ENCODE peak calls at places on chromosomes 7 and 10, in ten cellular contexts. F is suprapubic skin, J is neural progenitor cell, C is adrenal gland, Y is sigmoid colon, K is IMR-90, R is aorta, Z is right lobe of liver, I is tibial nerve, U is ascending aorta. X is an unnamed sample. For H3K4me1 and H3K9me3, the result is how much of the 10 kb centered on the place peaks cover.

GRCh38 chr10:63247771-63248170 is 114.6 kb downstream of the NRBF2 start:
- DNase-seq in F (no peak), J (no peak), C (no peak), Y (no peak), K (peak), R (no peak), Z (no peak), I (no peak), U (no peak), X (no peak)

GRCh38 chr10:18202600-18203150 is 62.5 kb downstream of the CACNB2 start:
- DNase-seq in F (no peak), J (no peak), C (no peak), Y (no peak), K (peak), R (no peak), Z (no peak), I (no peak), U (no peak), X (no peak)

GRCh38 chr10:22250897-22251605 is 33.2 kb upstream of the EBLN1 start:
- DNase-seq in F (no peak), J (no peak), C (no peak), Y (no peak), K (no peak), R (no peak), Z (no peak), I (no peak), U (no peak), X (no peak)

GRCh38 chr10:132467464-132468149 is 70.0 kb upstream of the INPP5A start:
- DNase-seq in F (no peak), J (no peak), C (no peak), Y (no peak), K (no peak), R (peak), Z (peak), I (no peak), U (no peak), X (peak)

GRCh38 chr7:91759205-91759863 is 121.2 kb downstream of the MTERF1 start:
- DNase-seq in F (no peak), J (peak), C (no peak), Y (no peak), K (no peak), R (no peak), Z (peak), I (no peak), U (no peak), X (no peak)

GRCh38 chr7:133365892-133366291 is 113.0 kb downstream of the EXOC4 start:
- DNase-seq in F (no peak), J (no peak), C (no peak), Y (no peak), K (peak), R (no peak), Z (no peak), I (no peak), U (no peak), X (no peak)

GRCh38 chr7:84780158-84781124 is 406.4 kb downstream of the SEMA3D start:
- DNase-seq in F (no peak), J (no peak), C (no peak), Y (no peak), K (no peak), R (peak), Z (no peak), I (no peak), U (no peak), X (peak)

GRCh38 chr7:141979611-141980010 is 6.0 kb upstream of the TAS2R38 start:
- DNase-seq in F (no peak), J (no peak), C (no peak), Y (no peak), K (no peak), R (no peak), Z (no peak), I (no peak), U (no peak), X (no peak)

GRCh38 chr10:23780331-23780730 is 341.5 kb downstream of the OTUD1 start:
- DNase-seq in F (no peak), J (no peak), C (no peak), Y (no peak), K (no peak), R (no peak), Z (no peak), I (no peak), U (no peak), X (no peak)

GRCh38 chr10:36717118-36717517 is 408.3 kb upstream of the ANKRD30A start:
- DNase-seq in F (no peak), J (no peak), C (no peak), Y (no peak), K (peak), R (no peak), Z (no peak), I (no peak), U (no peak), X (no peak)

GRCh38 chr10:44064987-44065787 is 319.7 kb downstream of the CXCL12 start:
- DNase-seq in F (no peak), J (no peak), C (no peak), Y (no peak), K (no peak), R (no peak), Z (no peak), I (no peak), U (no peak), X (no peak)

GRCh38 chr7:75536940-75537538 is 44.9 kb downstream of the SPDYE5 start:
- DNase-seq in F (peak), J (no peak), C (no peak), Y (peak), K (no peak), R (peak), Z (no peak), I (no peak), U (no peak), X (no peak)

GRCh38 chr7:3134715-3135114 is 91.0 kb upstream of the CARD11 start:
- DNase-seq in F (no peak), J (no peak), C (no peak), Y (no peak), K (no peak), R (no peak), Z (no peak), I (no peak), U (no peak), X (no peak)

GRCh38 chr7:28419717-28420116 is 7.4 kb downstream of the CREB5 start:
- DNase-seq in F (no peak), J (no peak), C (no peak), Y (peak), K (peak), R (no peak), Z (no peak), I (no peak), U (peak), X (no peak)

GRCh38 chr10:91590142-91590903 is 42.5 kb downstream of the PPP1R3C start:
- DNase-seq in F (no peak), J (no peak), C (peak), Y (peak), K (peak), R (peak), Z (no peak), I (peak), U (peak), X (peak)

GRCh38 chr10:46226232-46226631 is 60.6 kb upstream of the ANTXRL start:
- DNase-seq in F (peak), J (no peak), C (no peak), Y (no peak), K (no peak), R (no peak), Z (no peak), I (no peak), U (no peak), X (no peak)

GRCh38 chr7:95457947-95458346 is 23.1 kb upstream of the PON2 start:
- DNase-seq in F (no peak), J (no peak), C (no peak), Y (no peak), K (no peak), R (no peak), Z (no peak), I (no peak), U (no peak), X (no peak)

GRCh38 chr7:1975581-1975980 is 257.2 kb downstream of the MAD1L1 start:
- DNase-seq in F (no peak), J (no peak), C (no peak), Y (no peak), K (no peak), R (peak), Z (no peak), I (no peak), U (no peak), X (peak)

GRCh38 chr10:43390791-43391190 is 18.2 kb downstream of the HNRNPF start:
- DNase-seq in F (peak), J (peak), C (peak), Y (peak), K (peak), R (no peak), Z (no peak), I (no peak), U (no peak), X (no peak)

GRCh38 chr7:37027104-37027503 is 302.8 kb upstream of the AOAH start:
- DNase-seq in F (no peak), J (no peak), C (no peak), Y (no peak), K (no peak), R (no peak), Z (no peak), I (no peak), U (no peak), X (no peak)

GRCh38 chr7:30184804-30185487 is 50.2 kb downstream of the MTURN start:
- DNase-seq in F (no peak), J (no peak), C (peak), Y (peak), K (no peak), R (no peak), Z (no peak), I (no peak), U (peak), X (peak)

GRCh38 chr7:15446722-15447121 is 115.1 kb downstream of the AGMO start:
- DNase-seq in F (no peak), J (no peak), C (no peak), Y (no peak), K (no peak), R (no peak), Z (no peak), I (no peak), U (no peak), X (no peak)

GRCh38 chr7:15457959-15458955 is 103.6 kb downstream of the AGMO start:
- DNase-seq in F (no peak), J (no peak), C (no peak), Y (no peak), K (no peak), R (no peak), Z (no peak), I (no peak), U (no peak), X (no peak)

DNA sequence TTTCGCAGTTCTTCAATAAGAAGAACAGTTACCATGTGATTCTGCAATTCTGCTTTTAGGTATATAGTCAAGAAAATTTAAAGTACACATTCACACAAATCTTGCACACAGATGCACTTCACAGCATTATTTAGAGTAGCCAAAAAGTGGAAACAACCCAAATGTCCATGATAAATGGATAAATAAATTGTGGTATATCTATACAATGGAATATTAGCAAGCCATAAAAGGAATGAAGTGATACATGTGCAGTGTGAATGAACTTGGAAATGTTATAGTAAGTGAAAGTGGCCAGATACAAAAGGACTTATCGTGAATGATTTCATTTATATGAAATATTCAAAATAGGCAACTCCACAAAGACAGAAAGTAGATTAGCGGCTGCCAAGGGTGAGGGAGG is 109.1 kb downstream of the AGMO start:
- DNase-seq in F (no peak), J (no peak), C (no peak), Y (no peak), K (no peak), R (no peak), Z (no peak), I (no peak), U (no peak), X (no peak)
- H3K4me1 ChIP-seq in F (under half), J (under half), C (under half), Y (under half), K (under half), R (under half), Z (under half), I (under half), U (under half), X (under half)

GRCh38 chr7:42543953-42544352 is 306.9 kb upstream of the GLI3 start:
- DNase-seq in F (no peak), J (no peak), C (no peak), Y (no peak), K (no peak), R (no peak), Z (no peak), I (no peak), U (no peak), X (no peak)
- H3K9me3 ChIP-seq in F (under half), J (under half), C (under half), Y (under half), K (under half), R (under half), Z (under half), I (under half), U (under half), X (under half)

GRCh38 chr7:511476-512145 is 8.0 kb downstream of the PDGFA start:
- DNase-seq in F (no peak), J (no peak), C (no peak), Y (peak), K (no peak), R (peak), Z (peak), I (no peak), U (no peak), X (peak)

GRCh38 chr7:512541-513311 is 6.9 kb downstream of the PDGFA start:
- DNase-seq in F (no peak), J (no peak), C (no peak), Y (no peak), K (no peak), R (peak), Z (no peak), I (no peak), U (no peak), X (no peak)

GRCh38 chr7:510782-511281 is 8.8 kb downstream of the PDGFA start:
- DNase-seq in F (no peak), J (no peak), C (no peak), Y (peak), K (no peak), R (peak), Z (peak), I (no peak), U (no peak), X (peak)

GRCh38 chr7:513521-514166 is 6.0 kb downstream of the PDGFA start:
- DNase-seq in F (no peak), J (no peak), C (no peak), Y (no peak), K (peak), R (no peak), Z (no peak), I (no peak), U (no peak), X (no peak)

DNA sequence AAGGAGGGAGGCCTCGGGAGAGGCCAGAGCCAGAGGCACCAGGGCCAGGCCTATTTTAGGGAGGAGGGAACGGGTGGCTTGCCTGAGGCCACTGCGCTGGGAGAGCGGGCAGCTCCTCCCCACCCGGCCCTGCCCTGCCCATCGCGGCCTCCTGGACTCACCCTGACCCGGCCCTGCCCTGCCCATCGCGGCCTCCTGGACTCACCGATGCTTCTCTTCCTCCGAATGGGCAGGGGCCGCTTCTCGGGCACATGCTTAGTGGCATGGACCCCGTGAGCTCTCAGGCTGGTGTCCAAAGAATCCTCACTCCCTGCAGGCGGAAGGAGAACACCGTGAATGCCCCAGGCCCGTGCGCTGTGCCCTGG is 7.5 kb downstream of the PDGFA start:
- DNase-seq in F (no peak), J (no peak), C (no peak), Y (no peak), K (no peak), R (peak), Z (no peak), I (no peak), U (no peak), X (peak)
- H3K4me1 ChIP-seq in F (half or more), J (under half), C (under half), Y (under half), K (under half), R (under half), Z (under half), I (under half), U (half or more), X (under half)

GRCh38 chr10:130576427-130576826 is 440.2 kb downstream of the GLRX3 start:
- DNase-seq in F (no peak), J (no peak), C (no peak), Y (no peak), K (no peak), R (no peak), Z (no peak), I (no peak), U (no peak), X (no peak)

GRCh38 chr10:130577039-130577438 is 440.8 kb downstream of the GLRX3 start:
- DNase-seq in F (no peak), J (no peak), C (no peak), Y (no peak), K (no peak), R (no peak), Z (no peak), I (no peak), U (no peak), X (no peak)

GRCh38 chr10:130573446-130573845 is 437.3 kb downstream of the GLRX3 start:
- DNase-seq in F (no peak), J (no peak), C (no peak), Y (no peak), K (no peak), R (no peak), Z (no peak), I (no peak), U (no peak), X (no peak)

GRCh38 chr10:130578532-130579289 is 442.5 kb downstream of the GLRX3 start:
- DNase-seq in F (no peak), J (no peak), C (no peak), Y (no peak), K (no peak), R (no peak), Z (no peak), I (no peak), U (no peak), X (no peak)

DNA sequence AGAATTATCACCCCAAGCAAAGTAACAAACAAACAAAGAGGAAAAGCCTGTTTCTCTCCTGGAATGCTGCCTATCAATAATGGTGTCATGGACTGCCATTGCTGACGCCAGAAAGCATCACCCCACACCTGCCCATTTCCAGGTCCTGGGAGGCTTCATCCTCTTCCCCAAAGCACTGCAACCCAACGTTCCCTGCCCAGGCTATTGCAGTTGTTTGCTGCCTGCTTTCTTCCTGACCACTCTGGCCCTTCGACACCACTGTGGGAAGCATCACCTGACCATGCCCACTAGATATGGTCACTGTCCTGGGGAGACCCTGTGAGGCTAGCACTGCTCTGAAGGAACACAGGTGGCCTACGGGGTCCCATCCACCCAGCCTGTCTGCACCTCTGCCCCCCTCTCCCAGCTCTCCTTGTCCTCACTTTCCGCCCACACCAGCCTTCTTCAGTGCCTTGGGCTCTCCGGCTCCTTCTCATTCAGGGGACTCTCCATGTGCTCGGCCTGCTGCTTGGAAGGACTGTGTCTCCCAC is 439.6 kb downstream of the GLRX3 start:
- DNase-seq in F (no peak), J (no peak), C (no peak), Y (no peak), K (no peak), R (no peak), Z (no peak), I (no peak), U (no peak), X (no peak)
- H3K9me3 ChIP-seq in F (under half), J (under half), C (under half), Y (under half), K (under half), R (under half), Z (under half), I (under half), U (under half), X (under half)

GRCh38 chr10:6215241-6215640 is 12.5 kb downstream of the PFKFB3 start:
- DNase-seq in F (no peak), J (no peak), C (no peak), Y (no peak), K (no peak), R (no peak), Z (no peak), I (no peak), U (no peak), X (no peak)
- H3K4me1 ChIP-seq in F (under half), J (under half), C (under half), Y (under half), K (under half), R (under half), Z (under half), I (under half), U (under half), X (under half)

DNA sequence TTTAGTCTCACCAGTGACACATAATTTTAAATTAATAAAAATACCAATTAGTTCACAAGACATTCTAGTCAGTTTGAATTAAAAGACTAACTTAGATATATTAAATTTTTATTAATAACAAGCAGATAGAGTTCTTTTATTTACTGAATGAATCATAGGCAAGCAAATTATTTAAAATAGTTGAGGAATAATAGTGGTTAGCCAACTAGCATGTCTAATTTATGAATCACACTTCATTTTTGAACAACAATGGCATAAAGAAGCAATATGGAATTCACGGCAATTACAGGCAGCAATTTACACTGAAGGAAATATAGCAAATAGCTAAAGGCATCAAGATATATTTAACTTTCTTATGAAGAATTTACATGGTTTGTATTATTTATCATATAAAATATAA is 187.0 kb upstream of the SLC26A5 start:
- DNase-seq in F (no peak), J (no peak), C (no peak), Y (no peak), K (peak), R (no peak), Z (no peak), I (no peak), U (no peak), X (no peak)
- H3K9me3 ChIP-seq in F (under half), J (under half), C (under half), Y (under half), K (under half), R (under half), Z (under half), I (under half), U (under half), X (under half)